ENCODE peak calls at places on chromosomes 11 and 22, in five cellular contexts. V is heart left ventricle, S is transverse colon, X is fibroblast of lung, O is AG09309. N is an unnamed sample.

GRCh38 chr11:119179983-119180382 is 5.3 kb upstream of the NHERF4 start:
- DNase-seq in V (no peak), X (no peak), O (no peak), S (no peak), N (no peak)

GRCh38 chr11:2882681-2883110 is 2.9 kb downstream of the CDKN1C start:
- DNase-seq in V (peak), S (no peak), X (no peak), O (no peak), N (no peak)

GRCh38 chr11:71266114-71266833 is 13.9 kb upstream of the SHANK2 start:
- DNase-seq in V (no peak), O (no peak), X (no peak), S (peak), N (peak)

GRCh38 chr11:73201249-73201648 is 16.8 kb upstream of the P2RY2 start:
- DNase-seq in S (peak), V (no peak), O (no peak), X (peak), N (peak)

GRCh38 chr11:31610544-31610943 is 101.0 kb downstream of the ELP4 start:
- DNase-seq in V (no peak), O (no peak), X (no peak), S (no peak), N (no peak)

GRCh38 chr11:68128682-68129327 is 7.6 kb upstream of the CHKA start:
- DNase-seq in O (peak), V (peak), X (peak), S (peak), N (peak)

GRCh38 chr22:46373838-46374662 is 38.5 kb downstream of the TRMU start:
- DNase-seq in V (no peak), O (no peak), S (peak), X (no peak), N (peak)

GRCh38 chr11:125201525-125202121 is 37.1 kb downstream of the PKNOX2 start:
- DNase-seq in S (no peak), O (no peak), V (no peak), X (no peak), N (no peak)

GRCh38 chr22:46777609-46777970 is 15.1 kb downstream of the TBC1D22A start:
- DNase-seq in O (no peak), X (no peak), V (peak), S (no peak), N (peak)

GRCh38 chr11:110196241-110196754 is 100.1 kb downstream of the RDX start:
- DNase-seq in X (peak), S (peak), V (no peak), O (no peak), N (no peak)

GRCh38 chr11:110447897-110448522 is 18.3 kb downstream of the FDX1 start:
- DNase-seq in V (no peak), O (no peak), X (peak), S (no peak), N (no peak)

GRCh38 chr11:67082071-67082791 is 25.6 kb downstream of the RHOD start:
- DNase-seq in S (peak), V (no peak), O (no peak), X (peak), N (peak)

DNA sequence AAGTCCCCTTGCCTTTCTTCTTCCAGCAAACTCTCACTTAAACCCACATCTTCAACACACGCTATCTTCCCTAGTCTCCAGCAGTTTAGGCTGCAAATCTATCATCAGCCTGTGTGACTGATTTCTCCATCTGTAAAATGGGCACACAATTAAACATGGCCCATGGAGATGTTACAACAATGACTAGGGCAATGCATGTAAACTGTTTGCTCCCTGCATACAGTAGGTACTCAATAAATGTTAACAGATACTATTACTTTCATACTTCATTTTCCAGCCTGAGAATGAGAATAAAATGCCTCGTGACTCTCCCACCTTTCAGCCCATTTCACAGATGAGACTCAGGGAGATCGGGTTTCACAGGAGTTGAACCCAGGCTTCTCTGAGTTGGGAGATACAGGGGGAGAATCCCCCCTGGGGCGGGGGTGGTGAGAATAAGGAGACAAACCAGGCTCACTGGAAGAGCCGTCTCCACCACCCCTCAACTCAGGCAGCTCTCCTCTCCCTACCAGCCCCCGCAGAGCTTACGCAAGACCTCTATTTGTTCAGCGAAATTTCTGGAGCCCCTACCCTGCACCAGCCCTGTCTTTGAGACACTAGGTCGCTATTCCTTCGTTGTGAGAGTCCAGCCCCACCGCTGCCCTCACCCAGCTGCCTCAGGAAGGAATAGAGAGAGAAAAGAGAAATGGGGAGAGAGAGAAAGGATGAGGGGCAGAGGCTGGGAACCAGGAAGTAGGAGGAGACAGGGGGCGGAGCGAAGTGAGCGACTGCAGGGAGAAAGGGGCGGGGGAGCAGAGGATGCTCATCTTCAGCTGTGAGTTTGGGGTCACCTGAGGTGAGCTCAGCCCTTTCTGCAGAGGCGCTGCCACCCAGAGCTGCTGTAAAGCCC is 42.1 kb upstream of the KLHL35 start:
- DNase-seq in X (peak), V (peak), O (no peak), S (peak), N (peak)
- H3K4me3 ChIP-seq in X (peak), V (no peak), O (no peak), S (no peak), N (no peak)

DNA sequence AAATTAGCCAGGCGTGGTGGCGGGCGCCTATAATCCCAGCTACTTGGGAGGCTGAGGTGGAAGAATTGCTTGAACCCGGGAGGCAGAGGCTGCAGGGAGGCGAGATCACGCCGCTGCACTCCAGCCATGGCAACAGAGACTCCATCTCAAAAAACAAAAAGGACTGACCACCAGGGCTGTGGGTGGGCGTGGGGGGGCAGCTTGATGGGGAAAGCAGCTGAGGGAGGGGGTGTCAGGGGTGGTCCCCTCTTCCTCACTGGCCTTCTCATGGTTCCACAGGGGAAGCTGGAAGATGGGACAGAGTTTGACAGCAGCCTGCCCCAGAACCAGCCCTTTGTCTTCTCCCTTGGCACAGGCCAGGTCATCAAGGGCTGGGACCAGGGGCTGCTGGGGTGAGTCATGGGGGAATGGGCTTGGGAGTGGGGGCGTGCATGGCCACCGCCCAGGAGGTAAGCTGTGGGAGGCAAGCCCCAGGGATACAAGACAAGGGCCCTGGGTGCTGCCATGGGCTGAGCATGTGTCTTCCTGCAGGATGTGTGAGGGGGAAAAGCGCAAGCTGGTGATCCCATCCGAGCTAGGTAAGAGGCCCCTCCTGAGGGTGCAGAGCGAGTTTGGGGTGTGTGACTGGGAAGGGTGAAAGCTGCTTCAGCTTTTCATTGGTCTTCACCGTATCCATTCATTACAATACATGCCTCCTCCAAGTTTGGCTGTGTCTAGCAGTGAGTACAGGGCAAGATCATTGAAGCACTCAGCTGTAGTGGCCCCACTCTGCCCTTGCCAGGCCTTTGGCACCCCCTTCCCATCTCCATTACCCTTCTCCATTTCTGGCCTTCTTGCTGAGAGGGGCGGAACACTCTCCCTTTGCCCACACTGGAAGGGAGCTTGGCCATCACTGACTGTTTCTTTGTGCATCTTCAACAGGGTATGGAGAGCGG is 2.3 kb downstream of the FKBP2 start:
- DNase-seq in S (no peak), O (no peak), V (no peak), X (no peak), N (no peak)
- H3K4me3 ChIP-seq in S (peak), O (peak), V (no peak), X (peak), N (no peak)

DNA sequence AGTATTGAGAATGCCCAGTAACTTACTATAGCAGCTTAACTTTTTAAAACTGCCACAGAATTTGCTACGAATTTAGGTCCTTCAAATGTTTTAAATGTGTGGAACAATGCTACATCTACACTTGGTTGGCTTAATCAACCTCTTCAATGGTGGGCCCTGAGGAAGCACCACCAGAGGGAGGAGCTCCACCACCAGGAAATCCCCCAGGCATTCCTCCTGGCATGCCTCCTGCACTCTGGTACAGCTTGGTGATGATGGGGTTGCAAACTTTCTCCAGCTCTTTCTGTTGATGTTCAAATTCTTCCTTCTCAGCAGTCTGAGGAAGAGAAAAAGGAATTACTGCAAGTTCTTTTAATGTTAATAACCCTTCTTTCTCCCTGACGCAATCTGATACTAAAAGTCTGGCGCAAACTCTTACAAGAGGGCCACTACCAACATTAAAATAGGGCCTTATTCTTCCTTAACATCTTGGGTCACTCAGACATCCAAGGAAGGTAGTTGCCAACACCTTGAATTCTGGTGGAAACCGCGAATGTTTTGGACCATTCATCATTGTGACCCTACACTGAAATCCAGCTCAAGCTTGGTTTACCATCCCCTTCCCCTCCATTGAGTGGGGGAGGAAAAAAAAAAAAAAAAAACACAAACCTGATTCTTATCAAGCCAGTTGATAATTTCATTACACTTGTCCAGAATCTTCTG is 4.2 kb downstream of the HSPA8 start:
- DNase-seq in V (no peak), S (no peak), O (no peak), X (no peak), N (no peak)
- H3K4me3 ChIP-seq in V (no peak), S (no peak), O (no peak), X (peak), N (no peak)

GRCh38 chr11:108093128-108093904 is 28.1 kb upstream of the ACAT1 start:
- DNase-seq in V (no peak), S (no peak), X (peak), O (no peak), N (no peak)
- H3K4me3 ChIP-seq in V (no peak), S (no peak), X (no peak), O (no peak), N (no peak)

DNA sequence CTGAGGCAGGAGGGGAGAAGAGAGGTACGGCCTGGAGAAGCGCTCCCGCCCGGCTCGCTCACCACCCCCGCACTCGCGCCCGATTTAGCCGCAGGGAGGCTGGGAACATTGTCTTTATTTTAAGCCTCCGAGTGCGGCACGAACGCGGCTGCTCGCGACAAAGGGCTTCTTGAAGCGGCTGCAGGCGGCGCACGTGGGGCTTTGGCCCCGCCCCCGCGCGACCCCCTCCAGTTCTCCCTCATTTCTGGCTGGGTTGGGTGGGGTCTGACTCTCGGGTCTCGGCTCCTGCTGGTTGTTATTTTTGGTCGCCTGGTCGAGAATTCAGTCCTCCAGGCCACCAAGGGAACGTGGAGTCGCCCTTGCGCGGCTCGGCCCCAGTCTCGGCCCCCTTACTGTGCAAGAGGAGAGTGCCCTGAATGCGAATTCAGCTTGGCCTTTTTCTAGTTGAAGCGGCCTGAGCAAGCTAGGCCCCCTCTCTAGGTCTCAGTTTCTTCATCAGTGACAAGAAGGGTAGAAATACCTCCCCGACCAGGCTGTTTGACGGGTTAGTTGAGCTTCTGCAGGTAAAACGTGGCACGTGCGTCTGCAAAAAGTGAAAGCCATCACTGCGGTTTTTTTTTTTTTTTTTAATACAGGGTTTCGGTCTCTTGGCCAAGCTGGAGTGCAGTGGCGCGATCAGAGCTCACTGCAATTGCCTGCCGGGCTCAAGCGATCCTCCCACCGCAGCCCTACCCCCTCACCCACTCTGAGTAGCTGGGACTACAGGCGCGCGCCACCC is 2.7 kb upstream of the CHRM1 start:
- DNase-seq in V (no peak), S (no peak), X (no peak), O (no peak), N (no peak)
- H3K4me3 ChIP-seq in V (no peak), S (no peak), X (peak), O (peak), N (no peak)

GRCh38 chr22:28831140-28832072 is 31.0 kb upstream of the XBP1 start:
- DNase-seq in O (no peak), V (no peak), X (no peak), S (no peak), N (no peak)

GRCh38 chr22:28826921-28827320 is 26.6 kb upstream of the XBP1 start:
- DNase-seq in S (no peak), X (no peak), V (no peak), O (no peak), N (no peak)

GRCh38 chr22:28833276-28833923 is 33.0 kb upstream of the XBP1 start:
- DNase-seq in V (no peak), S (no peak), X (no peak), O (no peak), N (no peak)

GRCh38 chr22:28832731-28833130 is 32.4 kb upstream of the XBP1 start:
- DNase-seq in V (no peak), O (no peak), X (no peak), S (no peak), N (no peak)

GRCh38 chr22:28829358-28830181 is 29.2 kb upstream of the XBP1 start:
- DNase-seq in O (peak), S (peak), X (peak), V (peak), N (peak)
- H3K4me3 ChIP-seq in O (no peak), S (no peak), X (no peak), V (no peak), N (no peak)

N was measured in mucosa of descending colon.